ENCODE peak calls at places on chromosomes 5 and 9, in six cellular contexts. V, Z, Y, J, C and A are unnamed samples. For H3K4me1, the result is how much of the 10 kb centered on the place peaks cover.

GRCh38 chr9:119963798-119964372 is 594.6 kb upstream of the BRINP1 start:
- DNase-seq in Z (peak), J (no peak), Y (no peak), C (no peak), V (no peak), A (no peak)

GRCh38 chr9:131422241-131422792 is 28.4 kb downstream of the PRRC2B start:
- DNase-seq in Y (no peak), C (peak), J (peak), V (peak), Z (no peak), A (no peak)

GRCh38 chr5:74766348-74766886 is 500 bp downstream of the GFM2 start:
- DNase-seq in V (no peak), C (no peak), Y (no peak), J (peak), Z (peak), A (no peak)

GRCh38 chr9:115333671-115334070 is 215.7 kb upstream of the TNC start:
- DNase-seq in V (no peak), Y (no peak), Z (no peak), J (no peak), C (no peak), A (no peak)

GRCh38 chr5:57613726-57614125 is 131.1 kb upstream of the ACTBL2 start:
- DNase-seq in C (no peak), Z (no peak), J (no peak), Y (no peak), V (no peak), A (no peak)

GRCh38 chr9:89502038-89502601 is 4.2 kb upstream of the SEMA4D start:
- DNase-seq in Z (no peak), C (no peak), Y (no peak), V (no peak), J (no peak), A (no peak)

GRCh38 chr9:99748251-99748650 is 73.4 kb upstream of the NR4A3 start:
- DNase-seq in V (no peak), Y (no peak), C (no peak), Z (no peak), J (no peak), A (no peak)

GRCh38 chr5:95985249-95985648 is 23.6 kb upstream of the ELL2 start:
- DNase-seq in J (no peak), C (no peak), Y (no peak), V (no peak), Z (no peak), A (no peak)

GRCh38 chr9:89011683-89012082 is 20.4 kb downstream of the S1PR3 start:
- DNase-seq in C (no peak), J (no peak), V (no peak), Y (no peak), Z (no peak), A (no peak)

GRCh38 chr9:134326754-134327526 is 685 bp downstream of the RXRA start:
- DNase-seq in C (peak), V (peak), Y (no peak), Z (peak), J (peak), A (no peak)

GRCh38 chr5:39437469-39437868 is 12.7 kb upstream of the DAB2 start:
- DNase-seq in Y (no peak), Z (no peak), V (no peak), J (peak), C (no peak), A (no peak)

GRCh38 chr5:36934740-36935356 is 58.3 kb downstream of the NIPBL start:
- DNase-seq in Z (no peak), C (no peak), J (no peak), V (no peak), Y (no peak), A (no peak)

GRCh38 chr9:113578877-113579269 is 115.3 kb downstream of the RGS3 start:
- DNase-seq in Z (no peak), J (peak), Y (peak), C (no peak), V (peak), A (peak)

GRCh38 chr9:127004946-127005769 is 90.6 kb downstream of the RALGPS1 start:
- DNase-seq in C (peak), Y (no peak), V (no peak), Z (no peak), J (no peak), A (no peak)

GRCh38 chr5:179819296-179820126 is 1.2 kb upstream of the SQSTM1 start:
- DNase-seq in J (peak), V (peak), C (peak), Y (no peak), Z (peak), A (peak)

GRCh38 chr9:21688108-21689102 is 114.0 kb upstream of the MTAP start:
- DNase-seq in Z (no peak), V (no peak), J (peak), C (peak), Y (no peak), A (no peak)

GRCh38 chr9:16530669-16531461 is 339.6 kb downstream of the BNC2 start:
- DNase-seq in C (peak), Y (no peak), J (no peak), V (no peak), Z (no peak), A (peak)

GRCh38 chr5:138141734-138142133 is 2.5 kb upstream of the NME5 start:
- DNase-seq in J (no peak), C (no peak), Z (no peak), V (no peak), Y (no peak), A (no peak)

GRCh38 chr5:138139776-138140080 is 500 bp upstream of the NME5 start:
- DNase-seq in J (no peak), Y (no peak), V (no peak), Z (no peak), C (no peak), A (no peak)

GRCh38 chr5:138140268-138140667 is 1.0 kb upstream of the NME5 start:
- DNase-seq in C (no peak), Z (no peak), J (no peak), Y (no peak), V (no peak), A (no peak)

DNA sequence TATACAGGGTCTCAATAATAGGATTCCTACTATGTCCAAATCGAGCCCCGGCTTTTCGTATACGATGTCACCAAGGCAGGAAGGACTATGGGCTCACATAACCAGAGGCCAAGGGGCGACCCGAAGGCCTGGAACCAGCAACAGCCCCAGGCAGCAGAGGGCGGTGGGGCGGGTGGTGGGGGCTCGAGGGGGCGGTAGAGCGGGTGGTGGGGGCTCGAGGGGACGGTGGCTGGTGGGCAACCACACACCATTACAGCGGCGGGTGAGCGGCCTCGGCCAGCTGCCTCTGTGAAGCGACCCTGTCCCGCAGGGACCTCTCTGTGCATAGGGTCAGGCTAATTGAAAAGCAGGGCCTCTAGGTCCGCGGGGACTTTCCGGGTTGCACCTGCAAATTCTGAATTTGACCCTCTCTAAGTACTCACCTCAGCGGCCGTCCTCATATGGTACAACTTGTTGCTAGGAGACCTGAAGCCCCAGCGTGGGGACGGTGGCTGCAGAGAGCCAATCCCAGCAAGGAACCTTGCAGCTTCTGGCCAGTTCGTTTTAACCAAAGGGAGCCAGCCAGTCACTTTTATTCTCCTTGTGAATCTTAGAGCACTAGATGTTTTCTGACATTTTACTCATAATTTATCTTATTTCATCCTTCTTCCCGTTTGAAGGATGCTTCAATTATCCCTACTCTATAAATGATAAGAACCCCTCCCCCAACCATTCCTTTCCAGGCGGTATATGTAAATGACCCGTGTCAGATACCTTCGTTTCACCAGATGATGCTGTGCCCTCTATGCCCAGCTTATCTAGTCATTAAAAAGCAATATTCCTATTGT is at the start of gene NME5:
- DNase-seq in Z (peak), C (peak), Y (no peak), V (peak), J (peak), A (no peak)
- H3K4me3 ChIP-seq in Z (peak), C (peak), Y (peak), V (peak), J (no peak), A (no peak)

DNA sequence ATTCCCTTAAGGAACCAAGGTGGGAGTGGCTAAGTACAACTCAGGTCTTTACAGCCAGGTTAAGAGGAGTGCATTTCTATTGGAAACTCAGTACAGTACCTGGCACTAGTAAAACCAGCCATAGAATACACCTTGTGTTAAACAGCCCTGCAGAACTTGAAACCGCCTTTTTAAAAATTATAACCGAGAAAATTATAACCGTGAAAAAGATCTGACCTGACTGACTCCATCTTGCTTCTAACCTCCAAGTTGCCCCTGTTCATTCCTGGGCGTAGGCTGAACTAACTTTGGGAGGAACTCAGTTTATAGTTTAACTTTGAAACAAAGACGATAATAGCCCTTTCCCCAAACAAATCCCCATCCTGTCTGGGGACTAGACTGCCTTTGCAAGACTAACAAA is 132.3 kb downstream of the SUSD1 start:
- DNase-seq in Z (no peak), C (no peak), Y (no peak), V (no peak), J (no peak), A (no peak)
- H3K4me1 ChIP-seq in Z (under half), C (under half), Y (under half), V (under half), J (under half), A (under half)

GRCh38 chr5:135477594-135477993 is 25.4 kb upstream of the TIFAB start:
- DNase-seq in Y (no peak), J (no peak), V (no peak), C (no peak), Z (peak), A (peak)
- H3K4me3 ChIP-seq in Y (no peak), J (no peak), V (no peak), C (no peak), Z (no peak), A (no peak)

DNA sequence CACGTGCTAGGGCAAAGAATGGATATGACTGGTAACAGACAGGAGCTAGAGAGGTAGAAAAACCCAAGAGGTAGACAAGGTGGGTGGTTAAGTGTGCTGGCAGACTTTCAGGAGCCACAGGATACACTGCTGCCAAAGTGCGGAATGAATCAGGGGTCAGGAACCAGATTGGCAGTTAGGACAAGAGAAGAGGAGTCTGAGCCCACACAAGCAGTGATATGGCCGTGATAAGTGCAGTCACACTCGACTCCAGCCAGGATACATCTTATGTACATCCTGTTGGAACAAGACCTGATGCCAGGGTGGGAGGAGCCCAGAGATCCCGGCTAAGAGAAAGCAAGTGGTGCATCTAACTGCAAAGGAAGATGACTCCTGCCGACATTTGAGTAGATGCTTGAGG is 10.0 kb downstream of the SLIT3 start:
- DNase-seq in C (no peak), V (no peak), Y (no peak), Z (no peak), J (no peak), A (no peak)
- H3K4me1 ChIP-seq in C (under half), V (under half), Y (under half), Z (under half), J (under half), A (under half)

GRCh38 chr9:36276840-36277239 is 18.6 kb upstream of the GNE start:
- DNase-seq in J (peak), C (no peak), Y (no peak), V (no peak), Z (peak), A (no peak)
- H3K4me3 ChIP-seq in J (no peak), C (no peak), Y (no peak), V (no peak), Z (no peak), A (no peak)